ENCODE peak calls at places on chromosomes 3 and 15, in six cellular contexts. A is upper lobe of right lung, P is left lung, V is DND-41, E is T-helper 17 cell, T is IMR-90. S is an unnamed sample.

GRCh38 chr15:81480645-81481053 is 106.6 kb upstream of the TMC3 start:
- ATAC-seq in A (peak; percentile 86), T (peak; percentile 81), E (peak; percentile 67), V (peak; percentile 58), P (peak; percentile 89), S (no peak)

GRCh38 chr15:58588096-58588495 is 156.3 kb downstream of the LIPC start:
- ATAC-seq in T (no peak), A (peak; percentile 53), V (no peak), E (no peak), P (peak; percentile 11), S (peak; percentile 12)

GRCh38 chr3:32428092-32429068 is 36.7 kb downstream of the CMTM7 start:
- ATAC-seq in P (peak; percentile 25), E (peak; percentile 67), T (peak; percentile 53), V (peak; percentile 73), A (peak; percentile 28), S (peak; percentile 83)

GRCh38 chr3:36065321-36065720 is 315.0 kb upstream of the STAC start:
- ATAC-seq in T (no peak), E (no peak), P (no peak), A (no peak), V (no peak), S (no peak)

GRCh38 chr3:30597769-30598134 is 8.6 kb upstream of the TGFBR2 start:
- ATAC-seq in P (peak; percentile 15), A (no peak), E (no peak), T (no peak), V (no peak), S (no peak)

GRCh38 chr3:187072582-187072981 is 66.7 kb downstream of the RPL39L start:
- ATAC-seq in A (no peak), P (no peak), E (peak; percentile 36), V (no peak), T (no peak), S (peak; percentile 68)

GRCh38 chr3:161314836-161315391 is 56.4 kb downstream of the SPTSSB start:
- ATAC-seq in T (no peak), E (no peak), P (no peak), A (peak; percentile 42), V (no peak), S (no peak)

GRCh38 chr3:107962946-107963345 is 127.9 kb downstream of the CD47 start:
- ATAC-seq in A (no peak), P (peak; percentile 66), T (no peak), V (no peak), E (no peak), S (no peak)